ENCODE peak calls at places on chromosomes 3 and 15, in four cellular contexts. One of them, this sample, is unnamed.

GRCh38 chr3:123386477-123387040 is 62.3 kb downstream of the ADCY5 start:
- DNase-seq in body of pancreas: no peak
- DNase-seq in CD8-positive, alpha-beta T cell: no peak
- DNase-seq in GM12878: no peak
- DNase-seq in this sample: no peak

GRCh38 chr3:134456121-134456520 is 29.7 kb downstream of the ANAPC13 start:
- DNase-seq in body of pancreas: no peak
- DNase-seq in CD8-positive, alpha-beta T cell: no peak
- DNase-seq in GM12878: no peak
- DNase-seq in this sample: no peak

GRCh38 chr3:33115024-33115768 is 1.4 kb downstream of the CRTAP start:
- DNase-seq in body of pancreas: peak; percentile 62
- DNase-seq in CD8-positive, alpha-beta T cell: no peak
- DNase-seq in GM12878: no peak
- DNase-seq in this sample: peak; percentile 100

GRCh38 chr15:96166223-96167200 is 164.0 kb upstream of the NR2F2 start:
- DNase-seq in body of pancreas: no peak
- DNase-seq in CD8-positive, alpha-beta T cell: no peak
- DNase-seq in GM12878: no peak
- DNase-seq in this sample: no peak

GRCh38 chr3:75101329-75102147 is 487.1 kb upstream of the CNTN3 start:
- DNase-seq in body of pancreas: no peak
- DNase-seq in CD8-positive, alpha-beta T cell: no peak
- DNase-seq in GM12878: no peak
- DNase-seq in this sample: no peak

GRCh38 chr15:85706779-85707518 is 87.8 kb downstream of the KLHL25 start:
- DNase-seq in body of pancreas: peak; percentile 29
- DNase-seq in CD8-positive, alpha-beta T cell: peak; percentile 60
- DNase-seq in GM12878: peak; percentile 90
- DNase-seq in this sample: no peak

GRCh38 chr3:161484226-161484625 is 12.4 kb upstream of the OTOL1 start:
- DNase-seq in body of pancreas: no peak
- DNase-seq in CD8-positive, alpha-beta T cell: no peak
- DNase-seq in GM12878: no peak
- DNase-seq in this sample: no peak

GRCh38 chr15:101420232-101420631 is 69.3 kb downstream of the PCSK6 start:
- DNase-seq in body of pancreas: no peak
- DNase-seq in CD8-positive, alpha-beta T cell: no peak
- DNase-seq in GM12878: no peak
- DNase-seq in this sample: no peak

GRCh38 chr3:104628185-104628789 is 738.4 kb upstream of the ALCAM start:
- DNase-seq in body of pancreas: no peak
- DNase-seq in CD8-positive, alpha-beta T cell: no peak
- DNase-seq in GM12878: no peak
- DNase-seq in this sample: peak; percentile 22

GRCh38 chr15:50816191-50816590 is 50.7 kb upstream of the SPPL2A start:
- DNase-seq in body of pancreas: peak; percentile 68
- DNase-seq in CD8-positive, alpha-beta T cell: no peak
- DNase-seq in GM12878: no peak
- DNase-seq in this sample: no peak

GRCh38 chr3:15458212-15458780 is 30.9 kb downstream of the EAF1 start:
- DNase-seq in body of pancreas: no peak
- DNase-seq in CD8-positive, alpha-beta T cell: no peak
- DNase-seq in GM12878: no peak
- DNase-seq in this sample: no peak

GRCh38 chr3:185400340-185400667 is 37.4 kb downstream of the MAP3K13 start:
- DNase-seq in body of pancreas: no peak
- DNase-seq in CD8-positive, alpha-beta T cell: no peak
- DNase-seq in GM12878: no peak
- DNase-seq in this sample: no peak

GRCh38 chr3:66476852-66477381 is 23.9 kb downstream of the LRIG1 start:
- DNase-seq in body of pancreas: peak; percentile 44
- DNase-seq in CD8-positive, alpha-beta T cell: no peak
- DNase-seq in GM12878: no peak
- DNase-seq in this sample: no peak

GRCh38 chr3:183518446-183519185 is 36.9 kb downstream of the KLHL6 start:
- DNase-seq in body of pancreas: no peak
- DNase-seq in CD8-positive, alpha-beta T cell: no peak
- DNase-seq in GM12878: no peak
- DNase-seq in this sample: no peak

GRCh38 chr3:37279226-37279625 is 104.8 kb upstream of the LRRFIP2 start:
- DNase-seq in body of pancreas: no peak
- DNase-seq in CD8-positive, alpha-beta T cell: no peak
- DNase-seq in GM12878: no peak
- DNase-seq in this sample: no peak

GRCh38 chr3:126914226-126914625 is 68.7 kb upstream of the PLXNA1 start:
- DNase-seq in body of pancreas: no peak
- DNase-seq in CD8-positive, alpha-beta T cell: no peak
- DNase-seq in GM12878: no peak
- DNase-seq in this sample: no peak

GRCh38 chr3:193835414-193835813 is 242.4 kb downstream of the OPA1 start:
- DNase-seq in body of pancreas: no peak
- DNase-seq in CD8-positive, alpha-beta T cell: no peak
- DNase-seq in GM12878: no peak
- DNase-seq in this sample: no peak

DNA sequence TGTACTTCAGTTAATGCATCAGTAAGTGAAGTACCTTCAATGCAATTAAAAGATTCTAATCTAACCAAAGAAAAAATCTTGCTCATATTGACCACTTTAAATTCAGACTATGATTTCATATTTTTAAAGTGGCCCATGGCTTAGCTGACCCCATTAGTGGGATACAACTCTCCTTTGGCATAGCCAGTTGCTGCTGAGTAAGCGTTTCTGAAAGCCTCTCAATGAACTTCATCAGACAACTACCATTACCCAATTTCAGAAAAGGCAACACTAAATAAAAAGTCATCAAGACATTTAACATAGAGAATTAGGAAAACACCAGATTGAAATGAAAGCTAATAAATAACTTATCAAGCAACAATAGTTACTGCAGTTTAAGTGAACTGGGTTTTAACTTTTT is 27.0 kb downstream of the CADM2 start:
- DNase-seq in body of pancreas: no peak
- DNase-seq in CD8-positive, alpha-beta T cell: no peak
- DNase-seq in GM12878: no peak
- DNase-seq in this sample: no peak
- TF ChIP-seq CTCF in body of pancreas: no peak
- TF ChIP-seq CTCF in CD8-positive, alpha-beta T cell: no peak
- TF ChIP-seq CTCF in GM12878: no peak
- TF ChIP-seq CTCF in this sample: no peak

GRCh38 chr3:150237490-150237889 is 170.6 kb upstream of the TSC22D2 start:
- DNase-seq in body of pancreas: no peak
- DNase-seq in CD8-positive, alpha-beta T cell: no peak
- DNase-seq in GM12878: no peak
- DNase-seq in this sample: no peak
- H3K4me3 ChIP-seq in body of pancreas: no peak overlapping the region
- H3K4me3 ChIP-seq in CD8-positive, alpha-beta T cell: no peak overlapping the region
- H3K4me3 ChIP-seq in GM12878: no peak overlapping the region
- H3K4me3 ChIP-seq in this sample: no peak overlapping the region

DNA sequence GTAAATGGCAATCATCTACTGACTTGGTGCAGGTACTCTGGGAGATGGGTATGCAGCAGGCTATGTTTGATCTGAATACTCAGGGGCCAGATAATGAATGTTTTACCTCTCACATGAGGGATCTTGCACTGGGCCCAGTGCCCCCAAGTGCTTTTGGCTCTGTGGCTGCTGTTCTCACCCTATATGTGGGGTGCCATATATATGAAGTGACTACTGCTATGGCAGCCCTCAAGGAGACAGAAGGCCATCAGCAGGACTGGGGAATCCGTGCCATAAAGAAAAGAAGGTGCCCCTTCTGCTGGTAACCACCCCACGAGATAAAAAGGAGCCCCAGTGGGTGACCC is 302.1 kb downstream of the ZPLD1 start:
- DNase-seq in body of pancreas: no peak
- DNase-seq in CD8-positive, alpha-beta T cell: no peak
- DNase-seq in GM12878: no peak
- DNase-seq in this sample: no peak
- TF ChIP-seq CTCF in body of pancreas: no peak
- TF ChIP-seq CTCF in CD8-positive, alpha-beta T cell: no peak
- TF ChIP-seq CTCF in GM12878: no peak
- TF ChIP-seq CTCF in this sample: no peak

DNA sequence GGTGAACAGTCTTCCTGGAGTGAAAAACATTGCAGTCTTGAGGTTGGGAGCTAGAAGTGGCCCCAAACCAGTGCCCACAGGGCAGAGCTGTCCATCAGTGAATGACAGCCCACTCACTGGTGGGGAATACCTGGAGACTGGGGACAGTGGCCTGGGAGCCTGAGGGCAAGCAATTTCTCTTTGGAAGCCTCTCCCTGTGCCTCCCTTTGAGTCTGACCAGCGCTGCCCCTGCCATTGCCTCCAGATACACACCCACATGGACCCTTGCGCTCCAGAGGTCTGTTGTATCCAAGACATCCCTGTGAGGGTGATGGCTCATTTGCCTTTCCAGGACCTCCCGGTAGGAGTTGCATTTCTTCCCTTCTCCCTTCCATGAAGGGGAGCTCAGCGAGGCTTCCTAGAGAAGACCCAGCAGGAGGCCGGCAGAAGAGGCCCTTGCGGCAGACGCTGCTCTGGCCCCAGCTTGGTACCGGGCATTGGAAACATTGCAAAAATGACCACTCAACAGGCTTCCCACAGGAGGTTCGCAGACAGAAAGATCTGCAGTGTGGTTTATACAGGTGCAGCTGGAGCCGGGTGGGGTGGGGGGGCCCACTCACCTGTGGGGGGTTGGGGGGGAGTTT is 38.5 kb downstream of the KLF13 start:
- DNase-seq in body of pancreas: no peak
- DNase-seq in CD8-positive, alpha-beta T cell: no peak
- DNase-seq in GM12878: no peak
- DNase-seq in this sample: no peak
- H3K4me3 ChIP-seq in body of pancreas: no peak overlapping the region
- H3K4me3 ChIP-seq in CD8-positive, alpha-beta T cell: peak overlapping the region; percentile 14
- H3K4me3 ChIP-seq in GM12878: no peak overlapping the region
- H3K4me3 ChIP-seq in this sample: no peak overlapping the region

DNA sequence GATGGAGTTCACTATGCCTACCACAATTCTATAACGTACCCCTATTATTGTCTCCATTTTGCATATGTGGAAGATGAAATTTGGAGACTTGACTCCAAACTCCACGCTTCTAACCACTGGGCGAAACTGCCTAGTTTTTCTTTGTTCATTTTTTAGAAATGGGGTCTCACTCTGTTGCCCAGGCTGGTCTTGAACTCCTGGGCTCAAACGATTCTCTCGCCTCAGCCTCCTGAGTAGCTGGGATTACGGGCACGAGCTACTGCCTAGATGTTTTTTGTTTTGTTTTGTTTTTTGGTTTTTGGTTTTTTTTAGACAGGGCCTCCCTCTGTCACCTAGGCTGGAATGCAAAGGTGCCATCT is 584 bp upstream of the RPL32 start:
- DNase-seq in body of pancreas: no peak
- DNase-seq in CD8-positive, alpha-beta T cell: no peak
- DNase-seq in GM12878: no peak
- DNase-seq in this sample: no peak
- TF ChIP-seq CTCF in body of pancreas: no peak
- TF ChIP-seq CTCF in CD8-positive, alpha-beta T cell: peak; percentile 11
- TF ChIP-seq CTCF in GM12878: no peak
- TF ChIP-seq CTCF in this sample: no peak

GRCh38 chr15:78727561-78727960 is 83.7 kb downstream of the ADAMTS7 start:
- DNase-seq in body of pancreas: no peak
- DNase-seq in CD8-positive, alpha-beta T cell: no peak
- DNase-seq in GM12878: no peak
- DNase-seq in this sample: no peak
- H3K4me3 ChIP-seq in body of pancreas: no peak overlapping the region
- H3K4me3 ChIP-seq in CD8-positive, alpha-beta T cell: no peak overlapping the region
- H3K4me3 ChIP-seq in GM12878: no peak overlapping the region
- H3K4me3 ChIP-seq in this sample: no peak overlapping the region